ENCODE peak calls at places on chromosomes 11 and 22, in nine cellular contexts. W is RPMI7951; I is mucosa of gallbladder; E is stromal cell of bone marrow; D is activated CD4-positive, alpha-beta T cell treated with anti-CD3 and anti-CD28 coated beads for 24 hours; R is brain microvascular endothelial cell; A is HFFc6; L is activated CD8-positive, alpha-beta T cell treated with anti-CD3 and anti-CD28 coated beads for 36 hours; O is NCI-H82. T is an unnamed sample.

GRCh38 chr11:8016396-8016949 is 29.3 kb downstream of the EIF3F start:
- DNase-seq in L (no peak), E (no peak), W (no peak), D (no peak), R (no peak), I (no peak), A (no peak), O (no peak), T (no peak)

GRCh38 chr11:119377961-119378667 is 3.4 kb downstream of the USP2 start:
- DNase-seq in L (no peak), E (no peak), W (no peak), R (no peak), O (peak), I (no peak), A (no peak), D (no peak), T (peak)

GRCh38 chr22:32558681-32559355 is 84.2 kb downstream of the FBXO7 start:
- DNase-seq in O (no peak), A (peak), E (peak), I (peak), D (no peak), W (peak), R (peak), L (peak), T (no peak)

GRCh38 chr22:45918455-45919370 is 58.2 kb downstream of the WNT7B start:
- DNase-seq in L (no peak), R (no peak), O (no peak), D (no peak), A (no peak), W (peak), I (peak), E (no peak), T (peak)

GRCh38 chr11:18705651-18706281 is 7.2 kb downstream of the TMEM86A start:
- DNase-seq in R (no peak), W (no peak), D (no peak), A (no peak), I (peak), E (no peak), L (peak), O (peak), T (no peak)

GRCh38 chr11:47715082-47715669 is at the start of gene AGBL2:
- DNase-seq in W (peak), A (peak), E (peak), D (peak), I (peak), O (peak), R (peak), L (peak), T (peak)

GRCh38 chr11:65459552-65459951 is 37.0 kb downstream of the NEAT1 start:
- DNase-seq in I (no peak), E (no peak), L (no peak), W (no peak), O (no peak), R (no peak), D (no peak), A (no peak), T (peak)

GRCh38 chr11:86610559-86611341 is 61.7 kb downstream of the ME3 start:
- DNase-seq in E (no peak), A (no peak), O (no peak), R (no peak), I (no peak), D (no peak), L (no peak), W (no peak), T (no peak)

GRCh38 chr11:106131998-106132397 is 54.5 kb downstream of the AASDHPPT start:
- DNase-seq in R (no peak), W (no peak), E (no peak), I (no peak), D (no peak), L (no peak), O (no peak), A (no peak), T (no peak)